ENCODE peak calls at places on chromosomes 11 and 22, in five cellular contexts. E is activated naive CD4-positive, alpha-beta T cell treated with Interleukin-2 at 50 U/mL for 16 hours; L is activated CD4-positive, alpha-beta T cell treated with anti-CD3 and anti-CD28 coated beads, Interleukin-2, amount 50 U/mL, for 24 hours; A is RWPE1; I is fibroblast of the aortic adventitia. P is an unnamed sample.

GRCh38 chr11:11380340-11380739 is 27.3 kb upstream of the CSNK2A3 start:
- DNase-seq in I (no peak), L (no peak), A (no peak), E (no peak), P (no peak)

GRCh38 chr11:61657566-61657965 is 22.6 kb upstream of the DAGLA start:
- DNase-seq in L (no peak), A (no peak), E (no peak), I (no peak), P (no peak)

GRCh38 chr11:279966-280761 is 2.0 kb downstream of the NLRP6 start:
- DNase-seq in E (peak), A (no peak), L (no peak), I (no peak), P (peak)

GRCh38 chr11:13210424-13210823 is 67.2 kb upstream of the BMAL1 start:
- DNase-seq in A (peak), L (no peak), I (peak), E (peak), P (peak)

GRCh38 chr22:46450931-46451660 is 86.3 kb downstream of the CELSR1 start:
- DNase-seq in E (no peak), L (no peak), I (no peak), A (peak), P (no peak)

GRCh38 chr11:114880458-114880857 is 202.1 kb downstream of the NXPE2 start:
- DNase-seq in I (no peak), L (no peak), E (no peak), A (no peak), P (no peak)

GRCh38 chr11:64355078-64355940 is 3.7 kb upstream of the RPS6KA4 start:
- DNase-seq in L (no peak), A (peak), I (peak), E (no peak), P (peak)

GRCh38 chr11:71153005-71153395 is 99.4 kb downstream of the SHANK2 start:
- DNase-seq in A (peak), I (peak), L (no peak), E (no peak), P (peak)

GRCh38 chr11:1218256-1218787 is 4.5 kb upstream of the MUC5B start:
- DNase-seq in A (no peak), L (no peak), I (no peak), E (no peak), P (no peak)

GRCh38 chr11:68690671-68691401 is 6.5 kb downstream of the GAL start:
- DNase-seq in L (no peak), E (peak), I (no peak), A (no peak), P (no peak)

P was measured in fibroblast of gingiva.